ENCODE peak calls at places on chromosomes 2 and 18, in ten cellular contexts. G is mucosa of descending colon, X is heart left ventricle, A is breast epithelium, H is adrenal gland, T is Peyer's patch, L is A549, C is tibial nerve, U is colonic mucosa, M is psoas muscle. Y is an unnamed sample.

GRCh38 chr2:232888099-232888836 is 18.2 kb downstream of the SNORC start:
- DNase-seq in M (no peak), C (no peak), T (no peak), U (no peak), L (no peak), H (no peak), G (peak; percentile 8), A (no peak), X (no peak), Y (no peak)

GRCh38 chr2:150549381-150549780 is 61.9 kb upstream of the RND3 start:
- DNase-seq in A (no peak), U (no peak), L (no peak), T (no peak), X (no peak), M (no peak), C (no peak), H (no peak), G (no peak), Y (no peak)

GRCh38 chr18:76943542-76944339 is 121.4 kb downstream of the ZNF236 start:
- DNase-seq in X (no peak), T (no peak), G (no peak), A (no peak), H (no peak), C (no peak), U (no peak), M (peak; percentile 69), L (no peak), Y (no peak)

GRCh38 chr18:43159091-43159490 is 43.6 kb upstream of the RIT2 start:
- DNase-seq in H (no peak), G (no peak), M (no peak), T (no peak), C (no peak), A (no peak), L (no peak), X (no peak), U (no peak), Y (no peak)

GRCh38 chr2:157898591-157898996 is 22.5 kb upstream of the ACVR1 start:
- DNase-seq in G (no peak), A (no peak), C (no peak), U (no peak), X (no peak), L (no peak), H (peak; percentile 55), M (peak; percentile 25), T (no peak), Y (no peak)

GRCh38 chr2:166994588-166995336 is 106.5 kb downstream of the XIRP2 start:
- DNase-seq in A (no peak), C (no peak), U (no peak), X (no peak), T (no peak), L (no peak), G (no peak), H (no peak), M (no peak), Y (no peak)

GRCh38 chr2:54347622-54348021 is 91.6 kb upstream of the TSPYL6 start:
- DNase-seq in H (no peak), X (no peak), A (no peak), G (no peak), L (no peak), T (no peak), C (no peak), U (no peak), M (no peak), Y (no peak)

GRCh38 chr2:176589287-176589686 is 320.0 kb downstream of the MTX2 start:
- DNase-seq in A (no peak), G (no peak), C (no peak), X (no peak), U (no peak), T (no peak), H (no peak), L (no peak), M (no peak), Y (no peak)

GRCh38 chr2:234479465-234479864 is 17.4 kb downstream of the ARL4C start:
- DNase-seq in G (no peak), H (no peak), U (no peak), C (no peak), X (no peak), L (no peak), M (no peak), T (no peak), A (no peak), Y (no peak)

GRCh38 chr2:237879058-237879430 is 19.6 kb downstream of the RAMP1 start:
- DNase-seq in U (no peak), H (no peak), T (no peak), X (no peak), M (no peak), G (no peak), A (no peak), C (no peak), L (no peak), Y (no peak)

GRCh38 chr2:26560892-26561291 is 80.3 kb downstream of the CIB4 start:
- DNase-seq in H (no peak), G (no peak), M (no peak), L (no peak), U (no peak), A (no peak), T (no peak), X (no peak), C (no peak), Y (no peak)

GRCh38 chr2:206424134-206424533 is 19.2 kb upstream of the ADAM23 start:
- DNase-seq in U (no peak), H (no peak), T (no peak), C (no peak), X (no peak), L (no peak), M (no peak), A (no peak), G (no peak), Y (no peak)

GRCh38 chr2:44168684-44169154 is at the start of gene PPM1B:
- DNase-seq in U (peak; percentile 100), L (no peak), T (peak; percentile 99), H (peak; percentile 99), M (peak; percentile 99), X (peak; percentile 100), G (peak; percentile 100), C (peak; percentile 98), A (no peak), Y (peak; percentile 100)

GRCh38 chr2:220665108-220665471 is 907.0 kb downstream of the EPHA4 start:
- DNase-seq in L (no peak), U (no peak), X (no peak), A (no peak), M (no peak), T (no peak), C (no peak), H (no peak), G (no peak), Y (no peak)

GRCh38 chr2:230668939-230669303 is 43.7 kb upstream of the CAB39 start:
- DNase-seq in H (no peak), M (no peak), U (no peak), A (no peak), C (no peak), G (no peak), X (no peak), T (no peak), L (no peak), Y (no peak)

GRCh38 chr18:37282386-37283037 is 283.1 kb downstream of the CELF4 start:
- DNase-seq in G (no peak), X (no peak), H (no peak), L (peak; percentile 26), C (no peak), U (no peak), T (no peak), M (no peak), A (no peak), Y (no peak)

GRCh38 chr18:77209587-77209986 is 40.1 kb upstream of the GALR1 start:
- DNase-seq in L (no peak), G (no peak), U (no peak), A (no peak), C (no peak), M (no peak), T (no peak), H (no peak), X (no peak), Y (no peak)

GRCh38 chr2:234490239-234491074 is 6.4 kb downstream of the ARL4C start:
- DNase-seq in U (no peak), L (no peak), A (no peak), G (no peak), T (no peak), H (no peak), X (no peak), M (no peak), C (no peak), Y (no peak)

GRCh38 chr2:164599954-164600589 is 21.2 kb downstream of the GRB14 start:
- DNase-seq in A (no peak), C (peak; percentile 54), L (peak; percentile 53), U (peak; percentile 34), X (no peak), H (peak; percentile 67), M (no peak), G (no peak), T (no peak), Y (no peak)

GRCh38 chr18:78767648-78768071 is 212.0 kb upstream of the SALL3 start:
- DNase-seq in G (no peak), C (no peak), L (no peak), X (no peak), M (no peak), U (no peak), T (no peak), A (peak; percentile 5), H (no peak), Y (no peak)
- H3K9me3 ChIP-seq in G (no peaks in the 10 kb centered on the region), C (no peaks in the 10 kb centered on the region), L (no peaks in the 10 kb centered on the region), X (no peaks in the 10 kb centered on the region), M (no peaks in the 10 kb centered on the region), U (no peaks in the 10 kb centered on the region), T (no peaks in the 10 kb centered on the region), A (no peaks in the 10 kb centered on the region), H (no peaks in the 10 kb centered on the region), Y (no peaks in the 10 kb centered on the region)

GRCh38 chr2:119422521-119422920 is 9.1 kb upstream of the TMEM37 start:
- DNase-seq in U (no peak), M (no peak), T (no peak), L (no peak), C (no peak), H (no peak), X (no peak), G (no peak), A (no peak), Y (no peak)
- H3K9me3 ChIP-seq in U (no peaks in the 10 kb centered on the region), M (no peaks in the 10 kb centered on the region), T (no peaks in the 10 kb centered on the region), L (peaks cover 11% of the 10 kb centered on the region), C (no peaks in the 10 kb centered on the region), H (no peaks in the 10 kb centered on the region), X (no peaks in the 10 kb centered on the region), G (no peaks in the 10 kb centered on the region), A (peaks cover 7% of the 10 kb centered on the region), Y (no peaks in the 10 kb centered on the region)

DNA sequence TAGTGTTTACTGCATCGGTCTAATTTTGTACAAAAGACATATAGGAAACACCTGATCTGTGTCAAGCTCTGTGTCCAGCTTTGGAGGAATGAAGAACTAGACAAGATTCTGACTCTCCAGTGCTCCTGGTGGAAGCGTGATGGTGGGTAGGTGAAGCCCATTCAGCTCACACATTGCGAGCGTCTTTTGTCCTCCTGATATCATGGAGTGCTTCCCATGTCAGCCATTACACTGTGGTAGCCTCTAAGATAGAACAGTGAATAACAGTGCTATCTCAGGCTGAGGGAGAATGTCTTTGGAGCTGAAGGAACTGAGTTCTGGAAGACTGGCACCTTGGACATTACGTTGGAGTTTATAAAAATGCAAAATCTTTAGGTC is 350.2 kb downstream of the CYRIA start:
- DNase-seq in T (no peak), M (no peak), A (no peak), G (no peak), H (no peak), C (no peak), X (no peak), U (no peak), L (no peak), Y (no peak)
- H3K9me3 ChIP-seq in T (no peaks in the 10 kb centered on the region), M (no peaks in the 10 kb centered on the region), A (no peaks in the 10 kb centered on the region), G (no peaks in the 10 kb centered on the region), H (no peaks in the 10 kb centered on the region), C (no peaks in the 10 kb centered on the region), X (no peaks in the 10 kb centered on the region), U (no peaks in the 10 kb centered on the region), L (no peaks in the 10 kb centered on the region), Y (no peaks in the 10 kb centered on the region)

GRCh38 chr2:82478641-82479040 is 1980.4 kb downstream of the SUCLG1 start:
- DNase-seq in X (no peak), M (no peak), C (no peak), T (no peak), G (peak; percentile 58), A (no peak), U (peak; percentile 49), H (no peak), L (no peak), Y (no peak)
- H3K9me3 ChIP-seq in X (no peaks in the 10 kb centered on the region), M (no peaks in the 10 kb centered on the region), C (no peaks in the 10 kb centered on the region), T (no peaks in the 10 kb centered on the region), G (no peaks in the 10 kb centered on the region), A (no peaks in the 10 kb centered on the region), U (no peaks in the 10 kb centered on the region), H (no peaks in the 10 kb centered on the region), L (peaks cover 6% of the 10 kb centered on the region), Y (no peaks in the 10 kb centered on the region)